ENCODE peak calls at places on chromosomes 6 and 20, in eight cellular contexts. One of them, this sample, is unnamed. For H3K4me1, the result is how much of the 10 kb centered on the place peaks cover.

GRCh38 chr6:82785206-82785605 is 280.4 kb downstream of the UBE3D start:
- DNase-seq in pancreas: no peak
- DNase-seq in CD8-positive, alpha-beta T cell: no peak
- DNase-seq in HCT116: no peak
- DNase-seq in cardiac muscle cell: no peak
- DNase-seq in CD8-positive, alpha-beta memory T cell: no peak
- DNase-seq in right lobe of liver: no peak
- DNase-seq in heart left ventricle: no peak
- DNase-seq in this sample: no peak

GRCh38 chr6:158213925-158214674 is 46.0 kb downstream of the GTF2H5 start:
- DNase-seq in cardiac muscle cell: peak
- DNase-seq in CD8-positive, alpha-beta T cell: peak
- DNase-seq in heart left ventricle: peak
- DNase-seq in CD8-positive, alpha-beta memory T cell: peak
- DNase-seq in right lobe of liver: peak
- DNase-seq in HCT116: peak
- DNase-seq in pancreas: peak
- DNase-seq in this sample: no peak

GRCh38 chr6:90385914-90386313 is 89.3 kb upstream of the BACH2 start:
- DNase-seq in heart left ventricle: no peak
- DNase-seq in HCT116: no peak
- DNase-seq in CD8-positive, alpha-beta memory T cell: no peak
- DNase-seq in right lobe of liver: no peak
- DNase-seq in pancreas: no peak
- DNase-seq in cardiac muscle cell: no peak
- DNase-seq in CD8-positive, alpha-beta T cell: no peak
- DNase-seq in this sample: no peak

GRCh38 chr6:149316740-149317655 is 514 bp upstream of the TAB2 start:
- DNase-seq in HCT116: peak
- DNase-seq in cardiac muscle cell: peak
- DNase-seq in CD8-positive, alpha-beta memory T cell: peak
- DNase-seq in heart left ventricle: peak
- DNase-seq in pancreas: peak
- DNase-seq in right lobe of liver: peak
- DNase-seq in CD8-positive, alpha-beta T cell: peak
- DNase-seq in this sample: peak

GRCh38 chr6:137415127-137415833 is 78.9 kb downstream of the OLIG3 start:
- DNase-seq in right lobe of liver: peak
- DNase-seq in cardiac muscle cell: peak
- DNase-seq in CD8-positive, alpha-beta T cell: peak
- DNase-seq in CD8-positive, alpha-beta memory T cell: peak
- DNase-seq in pancreas: peak
- DNase-seq in heart left ventricle: peak
- DNase-seq in HCT116: peak
- DNase-seq in this sample: peak

GRCh38 chr6:19866199-19866872 is 29.2 kb downstream of the ID4 start:
- DNase-seq in right lobe of liver: no peak
- DNase-seq in HCT116: no peak
- DNase-seq in cardiac muscle cell: no peak
- DNase-seq in CD8-positive, alpha-beta T cell: no peak
- DNase-seq in CD8-positive, alpha-beta memory T cell: no peak
- DNase-seq in pancreas: no peak
- DNase-seq in heart left ventricle: no peak
- DNase-seq in this sample: no peak

GRCh38 chr6:100171533-100172321 is 177.7 kb upstream of the MCHR2 start:
- DNase-seq in right lobe of liver: no peak
- DNase-seq in cardiac muscle cell: peak
- DNase-seq in heart left ventricle: no peak
- DNase-seq in pancreas: no peak
- DNase-seq in CD8-positive, alpha-beta memory T cell: no peak
- DNase-seq in HCT116: no peak
- DNase-seq in CD8-positive, alpha-beta T cell: no peak
- DNase-seq in this sample: no peak

GRCh38 chr6:87702589-87702945 is 534 bp upstream of the AKIRIN2 start:
- DNase-seq in CD8-positive, alpha-beta T cell: no peak
- DNase-seq in cardiac muscle cell: peak
- DNase-seq in CD8-positive, alpha-beta memory T cell: no peak
- DNase-seq in heart left ventricle: no peak
- DNase-seq in HCT116: peak
- DNase-seq in pancreas: no peak
- DNase-seq in right lobe of liver: no peak
- DNase-seq in this sample: no peak

GRCh38 chr6:10529231-10529801 is 8.2 kb downstream of the GCNT2 start:
- DNase-seq in cardiac muscle cell: no peak
- DNase-seq in HCT116: no peak
- DNase-seq in pancreas: no peak
- DNase-seq in CD8-positive, alpha-beta T cell: no peak
- DNase-seq in heart left ventricle: no peak
- DNase-seq in CD8-positive, alpha-beta memory T cell: no peak
- DNase-seq in right lobe of liver: no peak
- DNase-seq in this sample: peak

GRCh38 chr6:37648465-37649330 is 49.0 kb downstream of the MDGA1 start:
- DNase-seq in heart left ventricle: no peak
- DNase-seq in CD8-positive, alpha-beta memory T cell: peak
- DNase-seq in HCT116: peak
- DNase-seq in pancreas: no peak
- DNase-seq in cardiac muscle cell: peak
- DNase-seq in right lobe of liver: no peak
- DNase-seq in CD8-positive, alpha-beta T cell: no peak
- DNase-seq in this sample: no peak

GRCh38 chr20:16030253-16030652 is 543.0 kb downstream of the KIF16B start:
- DNase-seq in cardiac muscle cell: no peak
- DNase-seq in pancreas: no peak
- DNase-seq in right lobe of liver: no peak
- DNase-seq in CD8-positive, alpha-beta T cell: no peak
- DNase-seq in heart left ventricle: no peak
- DNase-seq in CD8-positive, alpha-beta memory T cell: no peak
- DNase-seq in HCT116: no peak
- DNase-seq in this sample: no peak

GRCh38 chr6:113560908-113561307 is 296.2 kb upstream of the MARCKS start:
- DNase-seq in cardiac muscle cell: peak
- DNase-seq in CD8-positive, alpha-beta memory T cell: no peak
- DNase-seq in right lobe of liver: no peak
- DNase-seq in pancreas: no peak
- DNase-seq in CD8-positive, alpha-beta T cell: no peak
- DNase-seq in heart left ventricle: no peak
- DNase-seq in HCT116: peak
- DNase-seq in this sample: no peak

GRCh38 chr6:24859132-24859531 is 60.4 kb upstream of the ARMH2 start:
- DNase-seq in right lobe of liver: no peak
- DNase-seq in pancreas: no peak
- DNase-seq in CD8-positive, alpha-beta T cell: peak
- DNase-seq in cardiac muscle cell: no peak
- DNase-seq in HCT116: no peak
- DNase-seq in CD8-positive, alpha-beta memory T cell: no peak
- DNase-seq in heart left ventricle: no peak
- DNase-seq in this sample: no peak

GRCh38 chr6:303263-303662 is 11.0 kb downstream of the DUSP22 start:
- DNase-seq in heart left ventricle: no peak
- DNase-seq in cardiac muscle cell: no peak
- DNase-seq in CD8-positive, alpha-beta T cell: no peak
- DNase-seq in pancreas: peak
- DNase-seq in right lobe of liver: peak
- DNase-seq in CD8-positive, alpha-beta memory T cell: no peak
- DNase-seq in HCT116: no peak
- DNase-seq in this sample: no peak

DNA sequence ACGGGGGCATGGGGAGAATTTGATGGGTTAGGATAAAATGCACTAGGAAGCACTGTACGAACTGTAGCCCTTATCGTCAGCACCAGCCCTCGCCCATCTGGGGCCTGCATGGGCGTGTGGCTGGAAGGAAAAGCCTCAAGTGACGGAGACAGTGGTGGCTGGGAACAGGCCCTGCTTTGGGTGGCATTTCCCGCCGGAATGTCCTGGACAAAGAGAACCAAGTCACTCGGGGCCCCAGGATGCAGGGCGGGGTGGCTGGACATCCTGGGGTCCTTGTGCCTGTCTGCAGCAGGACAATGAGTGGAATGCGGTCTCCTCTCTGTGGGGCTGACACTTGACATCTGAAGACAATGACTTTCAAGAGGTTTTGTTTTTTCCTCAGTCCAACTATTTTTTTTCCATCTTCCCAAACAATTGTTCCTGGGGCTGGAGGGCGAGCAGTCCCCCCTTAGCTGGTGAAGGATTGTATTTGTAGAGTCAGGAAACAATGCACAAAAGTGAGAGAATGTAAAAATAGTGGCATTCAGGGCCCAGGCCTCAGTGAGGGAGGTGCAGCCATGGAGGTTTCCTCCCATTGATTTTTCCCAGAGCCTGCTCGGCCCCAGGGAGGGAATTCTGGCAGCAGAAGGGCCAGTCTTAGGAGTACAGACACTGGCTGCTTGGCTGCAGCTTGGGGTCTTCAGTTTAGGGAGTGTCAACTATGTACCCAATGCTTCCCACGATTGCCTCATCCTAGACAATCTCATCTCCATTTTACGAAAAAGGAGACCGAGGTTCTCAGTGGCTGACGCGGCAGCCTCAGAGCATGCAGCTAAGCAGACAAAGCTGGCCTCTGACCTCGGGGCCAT is 64.4 kb downstream of the PREX1 start:
- DNase-seq in HCT116: no peak
- DNase-seq in pancreas: no peak
- DNase-seq in cardiac muscle cell: no peak
- DNase-seq in heart left ventricle: peak
- DNase-seq in right lobe of liver: no peak
- DNase-seq in CD8-positive, alpha-beta memory T cell: no peak
- DNase-seq in CD8-positive, alpha-beta T cell: no peak
- DNase-seq in this sample: no peak
- H3K4me1 ChIP-seq in HCT116: under half
- H3K4me1 ChIP-seq in pancreas: under half
- H3K4me1 ChIP-seq in cardiac muscle cell: under half
- H3K4me1 ChIP-seq in heart left ventricle: under half
- H3K4me1 ChIP-seq in right lobe of liver: under half
- H3K4me1 ChIP-seq in CD8-positive, alpha-beta memory T cell: half or more
- H3K4me1 ChIP-seq in CD8-positive, alpha-beta T cell: half or more
- H3K4me1 ChIP-seq in this sample: under half

GRCh38 chr20:51491393-51491792 is 51.1 kb downstream of the NFATC2 start:
- DNase-seq in CD8-positive, alpha-beta T cell: no peak
- DNase-seq in right lobe of liver: no peak
- DNase-seq in cardiac muscle cell: no peak
- DNase-seq in heart left ventricle: no peak
- DNase-seq in HCT116: no peak
- DNase-seq in CD8-positive, alpha-beta memory T cell: no peak
- DNase-seq in pancreas: no peak
- DNase-seq in this sample: no peak

GRCh38 chr20:51492167-51493092 is 50.1 kb downstream of the NFATC2 start:
- DNase-seq in pancreas: peak
- DNase-seq in CD8-positive, alpha-beta T cell: no peak
- DNase-seq in right lobe of liver: no peak
- DNase-seq in HCT116: no peak
- DNase-seq in CD8-positive, alpha-beta memory T cell: no peak
- DNase-seq in heart left ventricle: peak
- DNase-seq in cardiac muscle cell: peak
- DNase-seq in this sample: no peak

GRCh38 chr20:51494241-51495110 is 48.0 kb downstream of the NFATC2 start:
- DNase-seq in right lobe of liver: no peak
- DNase-seq in heart left ventricle: no peak
- DNase-seq in cardiac muscle cell: no peak
- DNase-seq in HCT116: no peak
- DNase-seq in CD8-positive, alpha-beta T cell: peak
- DNase-seq in CD8-positive, alpha-beta memory T cell: peak
- DNase-seq in pancreas: no peak
- DNase-seq in this sample: no peak

GRCh38 chr20:51495921-51496545 is 46.5 kb downstream of the NFATC2 start:
- DNase-seq in heart left ventricle: no peak
- DNase-seq in CD8-positive, alpha-beta T cell: no peak
- DNase-seq in pancreas: no peak
- DNase-seq in right lobe of liver: no peak
- DNase-seq in HCT116: no peak
- DNase-seq in CD8-positive, alpha-beta memory T cell: no peak
- DNase-seq in cardiac muscle cell: no peak
- DNase-seq in this sample: no peak

GRCh38 chr20:51493346-51493791 is 49.1 kb downstream of the NFATC2 start:
- DNase-seq in right lobe of liver: no peak
- DNase-seq in CD8-positive, alpha-beta T cell: no peak
- DNase-seq in pancreas: no peak
- DNase-seq in heart left ventricle: no peak
- DNase-seq in HCT116: no peak
- DNase-seq in CD8-positive, alpha-beta memory T cell: peak
- DNase-seq in cardiac muscle cell: no peak
- DNase-seq in this sample: no peak
- H3K4me1 ChIP-seq in right lobe of liver: under half
- H3K4me1 ChIP-seq in CD8-positive, alpha-beta T cell: half or more
- H3K4me1 ChIP-seq in pancreas: under half
- H3K4me1 ChIP-seq in heart left ventricle: under half
- H3K4me1 ChIP-seq in HCT116: under half
- H3K4me1 ChIP-seq in CD8-positive, alpha-beta memory T cell: half or more
- H3K4me1 ChIP-seq in cardiac muscle cell: under half
- H3K4me1 ChIP-seq in this sample: under half

GRCh38 chr6:52499026-52499425 is 77.8 kb downstream of the TRAM2 start:
- DNase-seq in right lobe of liver: no peak
- DNase-seq in pancreas: no peak
- DNase-seq in CD8-positive, alpha-beta memory T cell: no peak
- DNase-seq in heart left ventricle: no peak
- DNase-seq in HCT116: no peak
- DNase-seq in cardiac muscle cell: no peak
- DNase-seq in CD8-positive, alpha-beta T cell: no peak
- DNase-seq in this sample: no peak
- H3K4me1 ChIP-seq in right lobe of liver: under half
- H3K4me1 ChIP-seq in pancreas: under half
- H3K4me1 ChIP-seq in CD8-positive, alpha-beta memory T cell: under half
- H3K4me1 ChIP-seq in heart left ventricle: under half
- H3K4me1 ChIP-seq in HCT116: under half
- H3K4me1 ChIP-seq in cardiac muscle cell: under half
- H3K4me1 ChIP-seq in CD8-positive, alpha-beta T cell: under half
- H3K4me1 ChIP-seq in this sample: under half

DNA sequence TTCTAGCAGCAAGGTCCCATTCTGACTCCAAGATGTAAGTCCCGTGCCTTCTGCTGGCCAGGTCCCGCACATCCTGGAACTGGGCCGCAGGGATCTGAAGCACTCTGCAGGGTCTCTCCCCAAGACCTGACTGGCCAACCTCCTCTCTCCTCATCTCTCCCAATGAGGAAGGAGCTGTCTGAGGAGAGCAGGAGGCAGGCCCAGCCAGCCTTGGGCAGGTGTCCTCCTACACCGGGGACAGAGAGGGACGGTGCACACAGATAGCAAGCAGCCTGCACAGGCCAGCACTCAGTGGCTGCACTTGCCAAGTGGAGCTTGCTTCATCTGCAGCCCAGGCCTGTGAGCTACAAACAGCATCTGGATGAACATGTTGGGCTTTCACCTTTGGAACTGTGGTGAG is 76.8 kb upstream of the CD93 start:
- DNase-seq in CD8-positive, alpha-beta memory T cell: no peak
- DNase-seq in HCT116: no peak
- DNase-seq in heart left ventricle: no peak
- DNase-seq in CD8-positive, alpha-beta T cell: no peak
- DNase-seq in right lobe of liver: no peak
- DNase-seq in cardiac muscle cell: no peak
- DNase-seq in pancreas: no peak
- DNase-seq in this sample: no peak
- H3K4me1 ChIP-seq in CD8-positive, alpha-beta memory T cell: under half
- H3K4me1 ChIP-seq in HCT116: under half
- H3K4me1 ChIP-seq in heart left ventricle: under half
- H3K4me1 ChIP-seq in CD8-positive, alpha-beta T cell: under half
- H3K4me1 ChIP-seq in right lobe of liver: under half
- H3K4me1 ChIP-seq in cardiac muscle cell: under half
- H3K4me1 ChIP-seq in pancreas: under half
- H3K4me1 ChIP-seq in this sample: under half